ENCODE peak calls at places on chromosomes 5 and 9, in eight cellular contexts. One of them, this sample, is unnamed. For H3K9me3, the result is how much of the 10 kb centered on the place peaks cover.

GRCh38 chr9:3528466-3528865 is 2.7 kb upstream of the RFX3 start:
- DNase-seq in A549: no peak
- DNase-seq in IMR-90: no peak
- DNase-seq in tibial nerve: no peak
- DNase-seq in right lobe of liver: no peak
- DNase-seq in stomach: no peak
- DNase-seq in thyroid gland: no peak
- DNase-seq in adrenal gland: no peak
- DNase-seq in this sample: no peak

GRCh38 chr9:121692606-121693505 is 41.4 kb downstream of the DAB2IP start:
- DNase-seq in stomach: no peak
- DNase-seq in thyroid gland: no peak
- DNase-seq in adrenal gland: peak
- DNase-seq in tibial nerve: no peak
- DNase-seq in IMR-90: peak
- DNase-seq in right lobe of liver: no peak
- DNase-seq in A549: peak
- DNase-seq in this sample: no peak

GRCh38 chr5:154829589-154830218 is 20.7 kb downstream of the FAXDC2 start:
- DNase-seq in tibial nerve: no peak
- DNase-seq in IMR-90: peak
- DNase-seq in A549: no peak
- DNase-seq in thyroid gland: no peak
- DNase-seq in adrenal gland: no peak
- DNase-seq in right lobe of liver: no peak
- DNase-seq in stomach: peak
- DNase-seq in this sample: no peak

GRCh38 chr9:77649109-77649812 is 1.1 kb upstream of the GNA14 start:
- DNase-seq in right lobe of liver: no peak
- DNase-seq in thyroid gland: no peak
- DNase-seq in IMR-90: no peak
- DNase-seq in adrenal gland: no peak
- DNase-seq in A549: peak
- DNase-seq in stomach: no peak
- DNase-seq in tibial nerve: no peak
- DNase-seq in this sample: no peak

GRCh38 chr5:131976414-131977211 is 31.1 kb upstream of the MEIKIN start:
- DNase-seq in thyroid gland: no peak
- DNase-seq in A549: no peak
- DNase-seq in adrenal gland: no peak
- DNase-seq in stomach: peak
- DNase-seq in tibial nerve: no peak
- DNase-seq in right lobe of liver: no peak
- DNase-seq in IMR-90: no peak
- DNase-seq in this sample: peak

GRCh38 chr9:86546712-86547111 is 192.5 kb upstream of the TUT7 start:
- DNase-seq in thyroid gland: no peak
- DNase-seq in IMR-90: no peak
- DNase-seq in stomach: no peak
- DNase-seq in A549: no peak
- DNase-seq in tibial nerve: no peak
- DNase-seq in right lobe of liver: no peak
- DNase-seq in adrenal gland: no peak
- DNase-seq in this sample: no peak

GRCh38 chr9:105441761-105442160 is 6.1 kb upstream of the FSD1L start:
- DNase-seq in stomach: no peak
- DNase-seq in tibial nerve: no peak
- DNase-seq in IMR-90: no peak
- DNase-seq in adrenal gland: peak
- DNase-seq in A549: no peak
- DNase-seq in thyroid gland: no peak
- DNase-seq in right lobe of liver: peak
- DNase-seq in this sample: no peak

GRCh38 chr5:33854733-33855151 is 37.0 kb downstream of the ADAMTS12 start:
- DNase-seq in IMR-90: peak
- DNase-seq in tibial nerve: no peak
- DNase-seq in stomach: no peak
- DNase-seq in A549: no peak
- DNase-seq in right lobe of liver: no peak
- DNase-seq in thyroid gland: no peak
- DNase-seq in adrenal gland: no peak
- DNase-seq in this sample: no peak

GRCh38 chr5:116675628-116675910 is 100.9 kb upstream of the SEMA6A start:
- DNase-seq in thyroid gland: no peak
- DNase-seq in stomach: no peak
- DNase-seq in adrenal gland: no peak
- DNase-seq in IMR-90: no peak
- DNase-seq in right lobe of liver: no peak
- DNase-seq in tibial nerve: no peak
- DNase-seq in A549: no peak
- DNase-seq in this sample: no peak

GRCh38 chr5:2254880-2255750 is 372.4 kb upstream of the IRX4 start:
- DNase-seq in IMR-90: no peak
- DNase-seq in right lobe of liver: no peak
- DNase-seq in A549: no peak
- DNase-seq in stomach: no peak
- DNase-seq in thyroid gland: no peak
- DNase-seq in adrenal gland: no peak
- DNase-seq in tibial nerve: no peak
- DNase-seq in this sample: no peak

GRCh38 chr5:17315710-17316221 is 98.3 kb downstream of the BASP1 start:
- DNase-seq in tibial nerve: no peak
- DNase-seq in stomach: no peak
- DNase-seq in IMR-90: peak
- DNase-seq in right lobe of liver: no peak
- DNase-seq in thyroid gland: no peak
- DNase-seq in adrenal gland: no peak
- DNase-seq in A549: no peak
- DNase-seq in this sample: no peak

GRCh38 chr5:158727771-158728311 is 371.9 kb downstream of the EBF1 start:
- DNase-seq in A549: no peak
- DNase-seq in right lobe of liver: peak
- DNase-seq in stomach: no peak
- DNase-seq in adrenal gland: peak
- DNase-seq in tibial nerve: peak
- DNase-seq in IMR-90: no peak
- DNase-seq in thyroid gland: peak
- DNase-seq in this sample: peak

GRCh38 chr5:141821430-141821925 is 56.7 kb downstream of the PCDH1 start:
- DNase-seq in right lobe of liver: no peak
- DNase-seq in thyroid gland: no peak
- DNase-seq in A549: peak
- DNase-seq in tibial nerve: no peak
- DNase-seq in IMR-90: peak
- DNase-seq in stomach: no peak
- DNase-seq in adrenal gland: no peak
- DNase-seq in this sample: no peak

GRCh38 chr5:79474416-79475173 is 39.3 kb downstream of the HOMER1 start:
- DNase-seq in thyroid gland: no peak
- DNase-seq in adrenal gland: no peak
- DNase-seq in tibial nerve: no peak
- DNase-seq in IMR-90: peak
- DNase-seq in A549: no peak
- DNase-seq in stomach: no peak
- DNase-seq in right lobe of liver: no peak
- DNase-seq in this sample: no peak

GRCh38 chr9:68949271-68950000 is 64.5 kb downstream of the PRKACG start:
- DNase-seq in tibial nerve: no peak
- DNase-seq in IMR-90: no peak
- DNase-seq in A549: no peak
- DNase-seq in right lobe of liver: no peak
- DNase-seq in adrenal gland: peak
- DNase-seq in stomach: no peak
- DNase-seq in thyroid gland: no peak
- DNase-seq in this sample: no peak

GRCh38 chr9:20220286-20220685 is 402.0 kb downstream of the MLLT3 start:
- DNase-seq in thyroid gland: no peak
- DNase-seq in stomach: no peak
- DNase-seq in adrenal gland: no peak
- DNase-seq in right lobe of liver: no peak
- DNase-seq in IMR-90: no peak
- DNase-seq in tibial nerve: no peak
- DNase-seq in A549: no peak
- DNase-seq in this sample: no peak

GRCh38 chr9:128886211-128886826 is 4.4 kb downstream of the LRRC8A start:
- DNase-seq in adrenal gland: no peak
- DNase-seq in right lobe of liver: no peak
- DNase-seq in tibial nerve: no peak
- DNase-seq in A549: no peak
- DNase-seq in stomach: no peak
- DNase-seq in thyroid gland: no peak
- DNase-seq in IMR-90: peak
- DNase-seq in this sample: no peak

GRCh38 chr9:95458666-95459065 is 58.1 kb downstream of the PTCH1 start:
- DNase-seq in right lobe of liver: no peak
- DNase-seq in stomach: no peak
- DNase-seq in A549: no peak
- DNase-seq in adrenal gland: peak
- DNase-seq in IMR-90: no peak
- DNase-seq in tibial nerve: no peak
- DNase-seq in thyroid gland: no peak
- DNase-seq in this sample: no peak

GRCh38 chr5:68500828-68501227 is 285.3 kb downstream of the PIK3R1 start:
- DNase-seq in IMR-90: no peak
- DNase-seq in A549: no peak
- DNase-seq in tibial nerve: no peak
- DNase-seq in adrenal gland: no peak
- DNase-seq in stomach: no peak
- DNase-seq in thyroid gland: no peak
- DNase-seq in right lobe of liver: no peak
- DNase-seq in this sample: no peak

GRCh38 chr5:167058481-167058880 is 1233.0 kb upstream of the WWC1 start:
- DNase-seq in adrenal gland: no peak
- DNase-seq in stomach: no peak
- DNase-seq in right lobe of liver: no peak
- DNase-seq in tibial nerve: no peak
- DNase-seq in IMR-90: no peak
- DNase-seq in thyroid gland: peak
- DNase-seq in A549: no peak
- DNase-seq in this sample: no peak

GRCh38 chr9:128142061-128142460 is 7.2 kb upstream of the LCN2 start:
- DNase-seq in adrenal gland: no peak
- DNase-seq in right lobe of liver: peak
- DNase-seq in stomach: no peak
- DNase-seq in tibial nerve: no peak
- DNase-seq in A549: no peak
- DNase-seq in IMR-90: no peak
- DNase-seq in thyroid gland: no peak
- DNase-seq in this sample: peak

GRCh38 chr5:74576941-74577456 is 63.5 kb downstream of the ENC1 start:
- DNase-seq in tibial nerve: no peak
- DNase-seq in stomach: no peak
- DNase-seq in right lobe of liver: no peak
- DNase-seq in A549: no peak
- DNase-seq in IMR-90: peak
- DNase-seq in adrenal gland: no peak
- DNase-seq in thyroid gland: no peak
- DNase-seq in this sample: no peak

GRCh38 chr5:115815006-115815692 is 1.3 kb downstream of the CDO1 start:
- DNase-seq in IMR-90: no peak
- DNase-seq in tibial nerve: no peak
- DNase-seq in thyroid gland: no peak
- DNase-seq in A549: no peak
- DNase-seq in adrenal gland: no peak
- DNase-seq in right lobe of liver: no peak
- DNase-seq in stomach: no peak
- DNase-seq in this sample: no peak

GRCh38 chr5:138869763-138870500 is 5.2 kb downstream of the LRRTM2 start:
- DNase-seq in IMR-90: peak
- DNase-seq in thyroid gland: no peak
- DNase-seq in right lobe of liver: no peak
- DNase-seq in adrenal gland: no peak
- DNase-seq in A549: no peak
- DNase-seq in tibial nerve: no peak
- DNase-seq in stomach: no peak
- DNase-seq in this sample: no peak

DNA sequence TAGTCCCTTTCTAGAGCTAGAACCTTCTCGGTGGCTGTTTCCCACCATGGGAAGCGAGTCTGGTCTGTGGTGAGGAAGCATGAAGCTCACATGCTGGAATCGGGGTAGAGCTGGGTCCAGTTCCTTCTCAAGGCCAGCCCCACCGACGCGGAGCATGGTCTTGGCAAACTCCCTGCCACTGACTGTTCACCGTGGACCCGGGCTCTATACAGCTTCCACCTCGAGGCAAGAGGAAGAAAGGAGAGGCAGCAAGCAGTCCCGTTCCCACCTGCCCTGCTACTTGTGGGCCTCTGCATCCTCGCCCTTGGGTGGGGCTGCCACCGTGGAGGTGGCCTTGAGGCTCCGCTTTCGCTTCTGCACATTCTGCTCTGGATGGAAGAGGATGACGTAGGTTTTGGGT is 13.7 kb downstream of the GRM6 start:
- DNase-seq in IMR-90: no peak
- DNase-seq in A549: no peak
- DNase-seq in thyroid gland: no peak
- DNase-seq in adrenal gland: no peak
- DNase-seq in right lobe of liver: no peak
- DNase-seq in stomach: no peak
- DNase-seq in tibial nerve: no peak
- DNase-seq in this sample: peak
- H3K9me3 ChIP-seq in IMR-90: half or more
- H3K9me3 ChIP-seq in A549: under half
- H3K9me3 ChIP-seq in thyroid gland: under half
- H3K9me3 ChIP-seq in adrenal gland: under half
- H3K9me3 ChIP-seq in right lobe of liver: under half
- H3K9me3 ChIP-seq in stomach: half or more
- H3K9me3 ChIP-seq in tibial nerve: half or more
- H3K9me3 ChIP-seq in this sample: half or more

GRCh38 chr5:66144074-66144798 is at the start of gene SREK1:
- DNase-seq in IMR-90: peak
- DNase-seq in stomach: peak
- DNase-seq in tibial nerve: peak
- DNase-seq in thyroid gland: peak
- DNase-seq in adrenal gland: peak
- DNase-seq in A549: peak
- DNase-seq in right lobe of liver: peak
- DNase-seq in this sample: peak
- TF ChIP-seq POLR2A in IMR-90: peak
- TF ChIP-seq POLR2A in stomach: peak
- TF ChIP-seq POLR2A in tibial nerve: peak
- TF ChIP-seq POLR2A in thyroid gland: peak
- TF ChIP-seq POLR2A in adrenal gland: peak
- TF ChIP-seq POLR2A in A549: peak
- TF ChIP-seq POLR2A in right lobe of liver: peak
- TF ChIP-seq POLR2A in this sample: peak

GRCh38 chr5:179080724-179081123 is 20.6 kb downstream of the ZNF354C start:
- DNase-seq in stomach: no peak
- DNase-seq in A549: no peak
- DNase-seq in thyroid gland: no peak
- DNase-seq in tibial nerve: no peak
- DNase-seq in right lobe of liver: no peak
- DNase-seq in adrenal gland: no peak
- DNase-seq in IMR-90: no peak
- DNase-seq in this sample: no peak
- H3K9me3 ChIP-seq in stomach: half or more
- H3K9me3 ChIP-seq in A549: half or more
- H3K9me3 ChIP-seq in thyroid gland: under half
- H3K9me3 ChIP-seq in tibial nerve: half or more
- H3K9me3 ChIP-seq in right lobe of liver: half or more
- H3K9me3 ChIP-seq in adrenal gland: under half
- H3K9me3 ChIP-seq in IMR-90: half or more
- H3K9me3 ChIP-seq in this sample: half or more

GRCh38 chr9:131530930-131531832 is at the start of gene UCK1:
- DNase-seq in A549: peak
- DNase-seq in tibial nerve: peak
- DNase-seq in thyroid gland: peak
- DNase-seq in adrenal gland: peak
- DNase-seq in stomach: peak
- DNase-seq in IMR-90: peak
- DNase-seq in right lobe of liver: peak
- DNase-seq in this sample: peak
- TF ChIP-seq POLR2A in A549: peak
- TF ChIP-seq POLR2A in tibial nerve: peak
- TF ChIP-seq POLR2A in thyroid gland: peak
- TF ChIP-seq POLR2A in adrenal gland: peak
- TF ChIP-seq POLR2A in stomach: no peak
- TF ChIP-seq POLR2A in IMR-90: no peak
- TF ChIP-seq POLR2A in right lobe of liver: peak
- TF ChIP-seq POLR2A in this sample: peak